ENCODE peak calls at places on chromosomes 13 and 19, in seven cellular contexts. R is Karpas-422, P is fibroblast of lung, M is hepatocyte, Y is HepG2, I is IMR-90, Q is PC-9. K is an unnamed sample.

GRCh38 chr13:77038907-77039470 is 12.0 kb upstream of the FBXL3 start:
- DNase-seq in R (no peak), P (no peak), M (no peak), Y (no peak), I (no peak), Q (no peak), K (no peak)

GRCh38 chr13:21208755-21209154 is 32.3 kb downstream of the MRPL57 start:
- DNase-seq in R (no peak), P (peak), M (no peak), Y (no peak), I (no peak), Q (no peak), K (no peak)

GRCh38 chr13:39279077-39279476 is 240.8 kb downstream of the NHLRC3 start:
- DNase-seq in R (no peak), P (no peak), M (no peak), Y (no peak), I (no peak), Q (no peak), K (no peak)

GRCh38 chr19:14497347-14497921 is 1.5 kb upstream of the GIPC1 start:
- DNase-seq in R (peak), P (no peak), M (no peak), Y (peak), I (no peak), Q (peak), K (peak)

GRCh38 chr19:35975608-35976214 is 19.3 kb upstream of the SDHAF1 start:
- DNase-seq in R (peak), P (peak), M (peak), Y (no peak), I (peak), Q (no peak), K (no peak)

GRCh38 chr19:44845286-44845611 is 848 bp upstream of the NECTIN2 start:
- DNase-seq in R (no peak), P (no peak), M (no peak), Y (no peak), I (no peak), Q (no peak), K (no peak)

GRCh38 chr19:21468791-21469190 is 36.6 kb upstream of the ZNF429 start:
- DNase-seq in R (peak), P (no peak), M (no peak), Y (no peak), I (no peak), Q (no peak), K (no peak)

GRCh38 chr19:5989388-5990074 is 11.6 kb upstream of the RANBP3 start:
- DNase-seq in R (no peak), P (no peak), M (no peak), Y (no peak), I (no peak), Q (no peak), K (peak)

GRCh38 chr19:1591421-1592022 is 1.1 kb downstream of the MBD3 start:
- DNase-seq in R (peak), P (no peak), M (peak), Y (no peak), I (no peak), Q (no peak), K (peak)

GRCh38 chr19:48330012-48330681 is 4.8 kb downstream of the EMP3 start:
- DNase-seq in R (peak), P (no peak), M (peak), Y (no peak), I (no peak), Q (no peak), K (peak)

GRCh38 chr13:113818700-113819295 is 45.1 kb downstream of the GAS6 start:
- DNase-seq in R (no peak), P (no peak), M (no peak), Y (no peak), I (no peak), Q (no peak), K (peak)

GRCh38 chr19:13597625-13598024 is 91.3 kb upstream of the CACNA1A start:
- DNase-seq in R (peak), P (peak), M (peak), Y (peak), I (peak), Q (peak), K (peak)

GRCh38 chr19:4371209-4371897 is 28.0 kb downstream of the MPND start:
- DNase-seq in R (no peak), P (no peak), M (no peak), Y (no peak), I (no peak), Q (no peak), K (peak)

GRCh38 chr19:31534231-31534630 is 185.0 kb upstream of the TSHZ3 start:
- DNase-seq in R (no peak), P (no peak), M (no peak), Y (no peak), I (no peak), Q (no peak), K (no peak)

GRCh38 chr19:53864308-53864836 is 3.3 kb upstream of the MYADM start:
- DNase-seq in R (no peak), P (no peak), M (peak), Y (peak), I (no peak), Q (no peak), K (peak)

GRCh38 chr19:14758816-14759215 is 19.5 kb downstream of the ADGRE2 start:
- DNase-seq in R (no peak), P (no peak), M (peak), Y (no peak), I (no peak), Q (no peak), K (no peak)

GRCh38 chr13:50282016-50282415 is 266.8 kb downstream of the KCNRG start:
- DNase-seq in R (no peak), P (no peak), M (no peak), Y (no peak), I (no peak), Q (no peak), K (no peak)

GRCh38 chr13:101527130-101527529 is 74.7 kb downstream of the ITGBL1 start:
- DNase-seq in R (no peak), P (no peak), M (no peak), Y (no peak), I (peak), Q (no peak), K (no peak)

GRCh38 chr19:34508540-34508939 is 27.0 kb downstream of the WTIP start:
- DNase-seq in R (no peak), P (no peak), M (peak), Y (no peak), I (no peak), Q (no peak), K (peak)

GRCh38 chr13:36183901-36184300 is 30.5 kb downstream of the SOHLH2 start:
- DNase-seq in R (no peak), P (no peak), M (no peak), Y (no peak), I (no peak), Q (no peak), K (no peak)

GRCh38 chr13:59424661-59425060 is 739.1 kb downstream of the DIAPH3 start:
- DNase-seq in R (no peak), P (peak), M (no peak), Y (no peak), I (peak), Q (no peak), K (no peak)

GRCh38 chr13:24500977-24501376 is 11.6 kb downstream of the PARP4 start:
- DNase-seq in R (no peak), P (peak), M (no peak), Y (no peak), I (peak), Q (no peak), K (peak)

GRCh38 chr13:75443356-75443958 is 38.5 kb downstream of the TBC1D4 start:
- DNase-seq in R (no peak), P (no peak), M (no peak), Y (no peak), I (no peak), Q (no peak), K (no peak)

GRCh38 chr13:113166266-113166665 is 7.8 kb downstream of the PROZ start:
- DNase-seq in R (no peak), P (no peak), M (no peak), Y (no peak), I (no peak), Q (no peak), K (no peak)

GRCh38 chr19:13156968-13157882 is 7.0 kb downstream of the IER2 start:
- DNase-seq in R (peak), P (no peak), M (no peak), Y (no peak), I (no peak), Q (no peak), K (peak)

GRCh38 chr19:41999071-41999877 is 5.2 kb upstream of the ATP1A3 start:
- DNase-seq in R (no peak), P (no peak), M (no peak), Y (no peak), I (no peak), Q (no peak), K (peak)

DNA sequence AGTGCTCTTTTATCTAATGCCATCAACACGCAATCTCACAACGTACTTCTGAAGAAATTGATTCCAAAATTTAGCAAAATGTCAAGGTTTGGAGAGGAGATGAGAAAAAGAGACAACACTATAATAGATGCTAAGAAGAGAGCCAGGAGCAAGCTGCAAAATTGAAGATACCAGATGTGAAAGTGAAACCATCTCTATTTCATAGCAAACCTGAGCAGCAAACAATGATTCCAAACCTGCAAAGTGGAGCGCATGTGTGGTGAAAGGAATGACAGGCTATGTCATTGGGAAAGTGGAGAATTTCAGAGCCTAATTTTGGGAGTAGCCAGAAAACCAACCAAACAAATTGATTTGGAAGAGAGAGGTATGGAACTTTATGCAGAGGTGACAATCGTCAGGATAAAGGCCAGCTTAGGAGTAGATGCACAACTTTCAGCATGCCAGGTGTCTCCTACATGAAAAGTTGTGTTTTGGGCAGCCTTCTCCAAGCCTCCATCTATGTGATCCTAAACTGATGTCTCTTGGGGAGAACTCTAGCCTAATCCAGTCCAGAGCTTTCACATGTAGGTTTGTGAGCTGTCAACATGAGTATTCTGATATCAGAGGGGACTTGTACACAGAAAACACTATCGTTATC is 158.4 kb upstream of the FNDC3A start:
- DNase-seq in R (no peak), P (no peak), M (no peak), Y (no peak), I (no peak), Q (no peak), K (no peak)
- H2AFZ ChIP-seq in R (no peak), P (no peak), M (no peak), Y (peak), I (no peak), Q (no peak), K (peak)

DNA sequence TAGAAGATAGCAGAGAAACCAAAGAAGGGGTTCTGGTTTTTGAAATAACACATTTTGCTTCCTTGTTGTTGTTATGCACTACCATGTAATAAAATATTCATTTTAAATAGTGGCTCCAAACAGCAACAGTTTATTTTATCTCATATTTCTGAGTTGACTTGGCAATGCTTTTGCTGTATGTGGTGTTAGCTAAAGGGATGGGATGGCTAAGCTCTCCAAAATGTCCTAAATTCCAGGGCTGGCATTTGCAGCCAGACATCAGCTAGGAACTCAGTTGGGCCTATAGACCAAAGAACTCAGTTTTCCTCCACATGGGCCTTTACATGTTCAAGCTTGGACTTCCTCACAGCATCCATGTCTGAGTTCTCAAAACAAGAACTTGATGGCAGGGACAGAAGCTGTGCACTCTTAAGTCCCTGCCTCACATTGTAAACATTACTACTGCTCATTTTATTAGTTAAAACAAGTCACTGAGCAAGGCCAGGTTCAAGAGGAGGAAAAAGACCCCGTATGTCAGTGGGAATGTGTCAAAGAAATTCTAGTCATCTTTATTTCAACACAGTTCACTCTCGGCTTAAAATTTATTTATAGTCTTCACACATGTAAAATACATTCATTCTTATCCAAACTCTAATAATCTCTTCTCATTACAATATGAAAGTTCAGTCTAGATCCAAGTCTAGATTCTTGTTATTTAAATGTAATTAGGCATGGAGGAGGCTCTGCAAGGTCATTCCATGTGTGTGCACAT is 819.3 kb upstream of the PCDH20 start:
- DNase-seq in R (no peak), P (peak), M (no peak), Y (no peak), I (no peak), Q (no peak), K (no peak)
- H2AFZ ChIP-seq in R (peak), P (no peak), M (no peak), Y (no peak), I (no peak), Q (no peak), K (no peak)

GRCh38 chr13:103272770-103273169 is 206.6 kb upstream of the SLC10A2 start:
- DNase-seq in R (no peak), P (peak), M (no peak), Y (no peak), I (peak), Q (no peak), K (no peak)

GRCh38 chr13:103275708-103276107 is 209.5 kb upstream of the SLC10A2 start:
- DNase-seq in R (no peak), P (no peak), M (no peak), Y (no peak), I (no peak), Q (no peak), K (no peak)

GRCh38 chr13:103273825-103274224 is 207.6 kb upstream of the SLC10A2 start:
- DNase-seq in R (no peak), P (no peak), M (no peak), Y (no peak), I (no peak), Q (no peak), K (no peak)

GRCh38 chr13:103277099-103277498 is 210.9 kb upstream of the SLC10A2 start:
- DNase-seq in R (no peak), P (no peak), M (no peak), Y (no peak), I (no peak), Q (no peak), K (no peak)

GRCh38 chr13:103275079-103275478 is 208.9 kb upstream of the SLC10A2 start:
- DNase-seq in R (no peak), P (no peak), M (no peak), Y (no peak), I (no peak), Q (no peak), K (no peak)
- H2AFZ ChIP-seq in R (no peak), P (no peak), M (no peak), Y (no peak), I (no peak), Q (no peak), K (no peak)

GRCh38 chr19:50433201-50434180 is 799 bp downstream of the MYBPC2 start:
- DNase-seq in R (peak), P (no peak), M (no peak), Y (no peak), I (no peak), Q (no peak), K (no peak)
- H2AFZ ChIP-seq in R (no peak), P (no peak), M (no peak), Y (no peak), I (no peak), Q (no peak), K (no peak)

DNA sequence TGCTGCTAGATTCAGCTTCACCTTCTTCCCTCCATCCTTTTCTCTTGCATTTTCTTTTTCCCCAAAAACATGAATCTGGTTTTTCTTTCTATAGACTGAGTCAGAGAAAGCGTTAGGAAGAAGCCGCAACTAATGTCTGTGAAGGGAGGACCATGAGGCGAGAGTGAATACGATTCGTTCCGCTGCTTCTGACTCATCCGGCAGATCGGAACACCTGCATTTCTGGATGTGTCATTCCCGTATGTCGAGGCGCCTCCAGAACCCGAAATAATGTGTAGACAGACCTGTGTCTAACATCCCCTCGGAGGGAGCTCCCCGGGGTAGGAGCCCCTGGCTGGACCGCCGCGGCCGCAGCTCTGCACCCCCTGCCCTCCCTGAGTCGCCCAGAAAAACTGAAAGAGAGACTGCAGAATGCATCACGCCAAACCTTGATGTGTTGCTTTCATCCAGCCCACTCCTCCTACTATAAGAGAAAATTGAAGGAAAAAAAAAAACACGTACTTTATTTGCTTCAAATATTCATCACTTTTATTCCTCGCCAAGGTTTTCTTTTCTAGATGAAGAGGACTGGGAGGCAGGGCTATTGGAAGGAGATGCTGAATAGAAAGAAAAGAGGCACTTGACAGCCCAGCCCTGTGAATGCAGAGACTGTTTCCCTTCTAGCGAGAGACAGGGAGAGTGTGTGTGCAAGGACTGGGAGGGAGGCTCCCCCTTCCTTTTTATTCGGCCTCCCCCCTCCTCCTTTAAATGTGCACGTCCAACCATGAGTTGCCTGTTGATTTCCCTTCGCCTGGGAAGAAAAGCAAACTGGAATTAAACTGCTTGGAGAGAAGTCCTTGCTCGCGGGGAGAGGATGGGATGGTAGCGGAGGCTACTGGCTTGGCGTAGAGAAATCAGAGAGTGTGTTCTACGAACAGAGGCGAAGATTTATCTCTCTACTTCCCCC is 610 bp upstream of the PCDH17 start:
- DNase-seq in R (no peak), P (peak), M (peak), Y (no peak), I (no peak), Q (no peak), K (peak)
- H2AFZ ChIP-seq in R (no peak), P (peak), M (peak), Y (no peak), I (peak), Q (no peak), K (peak)

K was measured in osteoblast.